ENCODE peak calls at places on chromosomes 12 and 14, in seven cellular contexts. O is CD8-positive, alpha-beta T cell; Q is WTC11; F is H4; Z is KG1; Y is upper lobe of right lung; M is ovary. X is an unnamed sample.

GRCh38 chr14:50666772-50667490 is 1.2 kb downstream of the SAV1 start:
- DNase-seq in O (peak; percentile 4), Q (no peak), F (peak; percentile 36), Z (no peak), Y (no peak), M (peak; percentile 50), X (no peak)

GRCh38 chr14:90828642-90829487 is 12.6 kb upstream of the TTC7B start:
- DNase-seq in O (no peak), Q (no peak), F (no peak), Z (no peak), Y (peak; percentile 31), M (no peak), X (no peak)

GRCh38 chr14:104320611-104321086 is 182.3 kb downstream of the KIF26A start:
- DNase-seq in O (no peak), Q (peak; percentile 8), F (no peak), Z (no peak), Y (no peak), M (peak; percentile 25), X (no peak)

GRCh38 chr12:105222326-105222655 is 13.7 kb downstream of the APPL2 start:
- DNase-seq in O (no peak), Q (no peak), F (no peak), Z (no peak), Y (no peak), M (no peak), X (no peak)

GRCh38 chr12:81598205-81598604 is 160.9 kb downstream of the PPFIA2 start:
- DNase-seq in O (no peak), Q (no peak), F (peak; percentile 4), Z (no peak), Y (no peak), M (no peak), X (no peak)

GRCh38 chr12:91577586-91578539 is 395.2 kb upstream of the DCN start:
- DNase-seq in O (no peak), Q (no peak), F (peak; percentile 41), Z (peak; percentile 18), Y (no peak), M (no peak), X (no peak)

GRCh38 chr12:9626291-9626690 is 18.6 kb upstream of the KLRB1 start:
- DNase-seq in O (no peak), Q (no peak), F (no peak), Z (no peak), Y (no peak), M (no peak), X (no peak)

GRCh38 chr12:124466200-124467128 is 100.9 kb downstream of the NCOR2 start:
- DNase-seq in O (peak; percentile 82), Q (no peak), F (no peak), Z (peak; percentile 67), Y (no peak), M (peak; percentile 26), X (peak; percentile 60)

GRCh38 chr12:104790296-104791125 is 167.6 kb downstream of the SLC41A2 start:
- DNase-seq in O (no peak), Q (peak; percentile 79), F (no peak), Z (no peak), Y (peak; percentile 76), M (peak; percentile 36), X (no peak)

GRCh38 chr12:102454808-102455760 is 25.3 kb downstream of the IGF1 start:
- DNase-seq in O (no peak), Q (no peak), F (no peak), Z (no peak), Y (no peak), M (no peak), X (no peak)

GRCh38 chr12:113007166-113007565 is 28.8 kb downstream of the OAS2 start:
- DNase-seq in O (no peak), Q (no peak), F (peak; percentile 88), Z (no peak), Y (no peak), M (no peak), X (no peak)

GRCh38 chr12:69476276-69477017 is 6.3 kb downstream of the FRS2 start:
- DNase-seq in O (no peak), Q (no peak), F (no peak), Z (no peak), Y (no peak), M (no peak), X (no peak)

GRCh38 chr12:116133149-116133548 is 144.3 kb downstream of the MED13L start:
- DNase-seq in O (no peak), Q (no peak), F (no peak), Z (no peak), Y (no peak), M (no peak), X (no peak)

GRCh38 chr12:89225808-89226368 is 126.4 kb downstream of the DUSP6 start:
- DNase-seq in O (no peak), Q (no peak), F (peak; percentile 72), Z (no peak), Y (no peak), M (no peak), X (no peak)

GRCh38 chr14:79861111-79861510 is 350.2 kb downstream of the DIO2 start:
- DNase-seq in O (no peak), Q (no peak), F (no peak), Z (no peak), Y (no peak), M (no peak), X (no peak)

GRCh38 chr12:69824028-69824427 is 999 bp upstream of the MYRFL start:
- DNase-seq in O (no peak), Q (no peak), F (no peak), Z (no peak), Y (no peak), M (no peak), X (no peak)

GRCh38 chr14:105075364-105076295 is 10.4 kb upstream of the GPR132 start:
- DNase-seq in O (no peak), Q (no peak), F (no peak), Z (no peak), Y (peak; percentile 70), M (no peak), X (peak; percentile 79)

GRCh38 chr14:58846682-58847465 is 209.1 kb downstream of the DACT1 start:
- DNase-seq in O (no peak), Q (no peak), F (no peak), Z (no peak), Y (no peak), M (no peak), X (no peak)

GRCh38 chr14:78455896-78456435 is 285.8 kb downstream of the NRXN3 start:
- DNase-seq in O (no peak), Q (no peak), F (no peak), Z (no peak), Y (no peak), M (no peak), X (no peak)

GRCh38 chr12:67531519-67531918 is 117.0 kb upstream of the DYRK2 start:
- DNase-seq in O (no peak), Q (no peak), F (no peak), Z (no peak), Y (no peak), M (no peak), X (no peak)

GRCh38 chr14:77131206-77131605 is 10.4 kb downstream of the ZDHHC22 start:
- DNase-seq in O (no peak), Q (no peak), F (no peak), Z (no peak), Y (peak; percentile 25), M (no peak), X (no peak)

GRCh38 chr12:92696240-92696639 is 6.5 kb upstream of the PLEKHG7 start:
- DNase-seq in O (no peak), Q (no peak), F (peak; percentile 16), Z (no peak), Y (no peak), M (no peak), X (no peak)

X was measured in CMK.